ENCODE peak calls at places on chromosomes 6 and 20, in nine cellular contexts. B is GM23338, C is OCI-LY7, A is MM.1S, S is hepatocyte, I is HCT116, U is Karpas-422, Y is PC-3, Z is SK-N-SH. V is an unnamed sample. For H3K9me2, the result is how much of the 10 kb centered on the place peaks cover.

GRCh38 chr6:145060687-145061086 is 674.6 kb downstream of the EPM2A start:
- DNase-seq in B (no peak), A (no peak), S (no peak), U (no peak), C (no peak), Y (no peak), I (no peak), Z (no peak), V (no peak)

GRCh38 chr20:31638317-31638716 is 605 bp downstream of the COX4I2 start:
- DNase-seq in S (no peak), Z (peak), A (no peak), U (no peak), Y (no peak), I (no peak), B (no peak), C (no peak), V (no peak)

GRCh38 chr6:6781172-6781876 is 192.8 kb downstream of the LY86 start:
- DNase-seq in B (no peak), Y (peak), C (no peak), U (no peak), Z (no peak), S (peak), I (peak), A (no peak), V (peak)

GRCh38 chr6:84687487-84687886 is 76.9 kb downstream of the TBX18 start:
- DNase-seq in A (no peak), U (no peak), B (peak), C (no peak), Y (no peak), Z (no peak), I (no peak), S (no peak), V (peak)

GRCh38 chr6:108944058-108944457 is 95.8 kb downstream of the ARMC2 start:
- DNase-seq in I (no peak), U (no peak), C (peak), A (no peak), S (no peak), B (no peak), Y (no peak), Z (no peak), V (no peak)

GRCh38 chr6:74607934-74608333 is 597.9 kb downstream of the COL12A1 start:
- DNase-seq in I (no peak), U (no peak), S (no peak), Z (no peak), C (no peak), B (peak), A (no peak), Y (peak), V (peak)

GRCh38 chr20:49916146-49917002 is 1.0 kb upstream of the SPATA2 start:
- DNase-seq in Z (no peak), U (no peak), B (no peak), A (peak), S (peak), C (peak), Y (peak), I (no peak), V (peak)

GRCh38 chr6:45626087-45626891 is 248.6 kb upstream of the SUPT3H start:
- DNase-seq in U (no peak), Z (no peak), A (no peak), S (no peak), Y (peak), I (no peak), B (no peak), C (no peak), V (peak)

GRCh38 chr6:148526145-148526544 is 183.5 kb downstream of the SASH1 start:
- DNase-seq in I (no peak), Z (no peak), U (no peak), C (no peak), A (no peak), S (no peak), B (no peak), Y (no peak), V (no peak)

GRCh38 chr6:148524509-148524908 is 181.9 kb downstream of the SASH1 start:
- DNase-seq in Z (no peak), Y (peak), B (no peak), C (no peak), I (no peak), A (no peak), S (no peak), U (no peak), V (peak)

GRCh38 chr6:148524976-148525375 is 182.3 kb downstream of the SASH1 start:
- DNase-seq in U (no peak), Y (peak), S (no peak), B (no peak), Z (no peak), C (no peak), I (no peak), A (no peak), V (peak)

GRCh38 chr6:148523551-148523950 is 180.9 kb downstream of the SASH1 start:
- DNase-seq in C (no peak), Y (no peak), Z (no peak), U (no peak), S (no peak), I (no peak), A (no peak), B (no peak), V (peak)

DNA sequence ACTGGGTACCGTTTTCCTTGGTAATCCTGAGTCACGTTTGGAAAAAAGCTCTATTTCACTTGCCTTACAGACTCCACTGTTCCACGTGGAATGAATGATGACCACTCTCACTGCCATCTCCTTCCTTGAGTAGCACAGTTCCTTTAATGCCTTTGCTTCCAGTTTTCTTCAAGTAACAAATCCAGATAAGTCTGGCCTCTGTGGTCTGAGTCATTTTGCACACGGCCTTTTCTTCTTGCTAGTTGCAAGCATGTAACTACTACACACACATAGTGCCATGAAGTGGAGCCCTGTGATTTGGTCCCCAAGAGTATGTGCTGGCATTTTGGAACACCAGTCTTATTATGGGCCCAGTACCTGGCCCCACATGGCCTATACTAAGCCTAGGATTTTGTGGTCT is 182.8 kb downstream of the SASH1 start:
- DNase-seq in B (no peak), S (no peak), A (no peak), I (no peak), C (no peak), Y (peak), U (no peak), Z (no peak), V (peak)
- H3K4me3 ChIP-seq in B (no peak), S (no peak), A (no peak), I (no peak), C (no peak), Y (peak), U (no peak), Z (peak), V (peak)

GRCh38 chr6:106882601-106883518 is 91.7 kb downstream of the CD24 start:
- DNase-seq in I (no peak), B (no peak), A (no peak), C (no peak), Y (peak), U (no peak), Z (no peak), S (no peak), V (no peak)
- H3K9me2 ChIP-seq in I (under half), B (under half), A (under half), C (under half), Y (under half), U (under half), Z (under half), S (under half), V (under half)

GRCh38 chr6:135830452-135830851 is 21.0 kb upstream of the PDE7B start:
- DNase-seq in S (no peak), Y (peak), A (no peak), U (no peak), Z (no peak), I (no peak), B (no peak), C (no peak), V (peak)

GRCh38 chr6:135830971-135831370 is 20.5 kb upstream of the PDE7B start:
- DNase-seq in A (no peak), C (no peak), Y (no peak), Z (no peak), S (no peak), B (no peak), I (no peak), U (no peak), V (no peak)

GRCh38 chr6:135832186-135832585 is 19.3 kb upstream of the PDE7B start:
- DNase-seq in B (no peak), S (no peak), Y (no peak), Z (no peak), I (no peak), C (no peak), U (no peak), A (no peak), V (no peak)

GRCh38 chr6:135837735-135838449 is 13.6 kb upstream of the PDE7B start:
- DNase-seq in S (no peak), Z (no peak), I (no peak), A (no peak), Y (no peak), U (no peak), C (no peak), B (no peak), V (no peak)

GRCh38 chr6:135833806-135834205 is 17.7 kb upstream of the PDE7B start:
- DNase-seq in B (no peak), Y (no peak), I (no peak), Z (no peak), U (no peak), C (no peak), S (no peak), A (no peak), V (no peak)
- H3K4me3 ChIP-seq in B (no peak), Y (no peak), I (no peak), Z (no peak), U (no peak), C (no peak), S (no peak), A (no peak), V (no peak)

DNA sequence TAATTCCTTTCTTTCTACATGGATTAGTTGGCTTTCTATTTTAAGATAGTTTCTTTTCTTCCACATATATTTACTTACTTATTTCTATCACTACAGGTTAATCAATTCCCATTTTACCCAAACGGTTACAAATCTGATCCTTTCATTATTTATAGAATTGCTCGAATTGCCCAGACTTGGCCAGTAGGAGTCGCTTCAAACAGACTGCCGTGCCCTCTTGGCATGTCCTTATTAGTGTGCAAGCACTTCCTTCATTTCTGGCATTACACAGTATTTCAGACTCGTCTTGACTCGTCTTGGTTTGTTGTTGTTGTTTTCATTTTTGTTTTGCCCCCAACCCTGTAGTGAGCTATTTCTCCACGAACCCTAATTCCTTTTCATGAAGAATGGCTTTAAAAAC is 74.6 kb downstream of the SAMD3 start:
- DNase-seq in B (peak), C (peak), Y (peak), A (no peak), Z (no peak), U (peak), S (no peak), I (no peak), V (no peak)
- H3K9me2 ChIP-seq in B (under half), C (under half), Y (under half), A (under half), Z (under half), U (under half), S (under half), I (under half), V (under half)

GRCh38 chr20:63941282-63942060 is 14.7 kb downstream of the UCKL1 start:
- DNase-seq in I (no peak), Y (peak), S (no peak), Z (no peak), B (peak), C (peak), A (no peak), U (no peak), V (peak)
- H3K4me3 ChIP-seq in I (no peak), Y (no peak), S (no peak), Z (no peak), B (peak), C (peak), A (no peak), U (no peak), V (no peak)